ENCODE peak calls at places on chromosomes 2 and 18, in five cellular contexts. P is activated CD8-positive, alpha-beta memory T cell treated with anti-CD3 and anti-CD28 coated beads for 48 hours; Q is head of caudate nucleus; U is stimulated activated CD4-positive, alpha-beta T cell treated with anti-CD3 and anti-CD28 coated beads, Interleukin-2, amount 100 ng/mL, for 48 hours; A is Right ventricle myocardium inferior. J is an unnamed sample.

GRCh38 chr2:8297376-8298213 is 384.3 kb upstream of the ID2 start:
- DNase-seq in P (no peak), Q (peak), U (no peak), A (no peak), J (no peak)

GRCh38 chr18:13380671-13381070 is 162.1 kb downstream of the LDLRAD4 start:
- DNase-seq in P (no peak), Q (no peak), U (no peak), A (no peak), J (no peak)

GRCh38 chr2:196165016-196165415 is 6.4 kb downstream of the STK17B start:
- DNase-seq in P (no peak), Q (no peak), U (no peak), A (no peak), J (no peak)

GRCh38 chr2:25265022-25265421 is 76.7 kb downstream of the DNMT3A start:
- DNase-seq in P (no peak), Q (no peak), U (no peak), A (no peak), J (no peak)

GRCh38 chr18:48408727-48409590 is at the start of gene ZBTB7C:
- DNase-seq in P (no peak), Q (peak), U (peak), A (no peak), J (peak)

GRCh38 chr2:113886479-113887383 is 3.2 kb upstream of the ACTR3 start:
- DNase-seq in P (peak), Q (no peak), U (peak), A (no peak), J (peak)

GRCh38 chr2:231955758-231956472 is 5.6 kb upstream of the DIS3L2 start:
- DNase-seq in P (no peak), Q (no peak), U (no peak), A (no peak), J (no peak)

GRCh38 chr2:238459081-238459629 is 32.4 kb downstream of the ASB1 start:
- DNase-seq in P (no peak), Q (no peak), U (no peak), A (peak), J (no peak)

GRCh38 chr2:170525566-170525900 is 189.6 kb upstream of the SP5 start:
- DNase-seq in P (no peak), Q (peak), U (no peak), A (peak), J (peak)

GRCh38 chr2:55718165-55719008 is 24.7 kb upstream of the PNPT1 start:
- DNase-seq in P (no peak), Q (peak), U (peak), A (no peak), J (no peak)

GRCh38 chr18:67621025-67621713 is 104.6 kb upstream of the DSEL start:
- DNase-seq in P (no peak), Q (no peak), U (no peak), A (no peak), J (no peak)

GRCh38 chr2:142531375-142531774 is 346.1 kb upstream of the KYNU start:
- DNase-seq in P (no peak), Q (no peak), U (no peak), A (no peak), J (no peak)

GRCh38 chr2:156752042-156752441 is 315.9 kb downstream of the GPD2 start:
- DNase-seq in P (no peak), Q (no peak), U (no peak), A (no peak), J (no peak)